ENCODE peak calls at places on chromosomes 5 and 9, in six cellular contexts. L, T, Y, C, Q and E are unnamed samples.

GRCh38 chr5:11384441-11385250 is 519.6 kb downstream of the CTNND2 start:
- DNase-seq in C (no peak), T (no peak), L (no peak), Q (no peak), Y (no peak), E (no peak)

GRCh38 chr9:99373912-99374311 is 151.8 kb downstream of the SEC61B start:
- DNase-seq in T (no peak), L (no peak), C (no peak), Q (no peak), Y (no peak), E (no peak)

GRCh38 chr5:2014058-2014610 is 131.4 kb upstream of the IRX4 start:
- DNase-seq in L (no peak), Y (no peak), C (no peak), Q (no peak), T (no peak), E (no peak)

GRCh38 chr9:78118742-78119473 is 87.3 kb upstream of the GNAQ start:
- DNase-seq in Q (no peak), L (peak), C (no peak), T (no peak), Y (no peak), E (peak)

GRCh38 chr5:59598547-59598874 is 295.0 kb downstream of the PDE4D start:
- DNase-seq in L (no peak), C (peak), Q (no peak), T (no peak), Y (no peak), E (peak)

GRCh38 chr9:75197521-75197920 is 109.2 kb downstream of the OSTF1 start:
- DNase-seq in Q (no peak), L (no peak), C (peak), T (no peak), Y (no peak), E (no peak)

GRCh38 chr5:446066-446725 is 3.2 kb downstream of the EXOC3 start:
- DNase-seq in Y (no peak), Q (no peak), L (no peak), C (no peak), T (no peak), E (no peak)

GRCh38 chr9:34620061-34620994 is at the start of gene DCTN3:
- DNase-seq in Y (peak), L (peak), C (peak), Q (peak), T (peak), E (peak)

GRCh38 chr9:137382728-137383452 is 40.1 kb downstream of the EXD3 start:
- DNase-seq in Q (peak), Y (no peak), C (no peak), T (no peak), L (no peak), E (no peak)

GRCh38 chr5:73444499-73445432 is 3.8 kb downstream of the FOXD1 start:
- DNase-seq in T (no peak), Y (no peak), C (no peak), Q (no peak), L (no peak), E (no peak)

GRCh38 chr5:180291234-180291940 is 496 bp downstream of the MAPK9 start:
- DNase-seq in T (no peak), Y (no peak), C (peak), L (no peak), Q (peak), E (peak)

GRCh38 chr5:43096916-43097315 is 23.8 kb upstream of the ZNF131 start:
- DNase-seq in C (no peak), Y (no peak), T (no peak), Q (no peak), L (no peak), E (no peak)

GRCh38 chr9:105103776-105104175 is 140.7 kb upstream of the SLC44A1 start:
- DNase-seq in T (peak), Q (no peak), L (no peak), C (no peak), Y (no peak), E (no peak)

GRCh38 chr9:107624216-107624948 is 134.8 kb upstream of the KLF4 start:
- DNase-seq in T (peak), Q (no peak), C (no peak), Y (no peak), L (no peak), E (no peak)
- TF ChIP-seq MAX in T (no peak), Q (no peak), C (no peak), Y (no peak), L (no peak), E (no peak)

GRCh38 chr5:93585054-93585751 is 2.2 kb downstream of the NR2F1 start:
- DNase-seq in L (no peak), T (peak), Y (no peak), C (peak), Q (no peak), E (peak)
- TF ChIP-seq MYC in L (no peak), T (no peak), Y (no peak), C (no peak), Q (no peak), E (no peak)

DNA sequence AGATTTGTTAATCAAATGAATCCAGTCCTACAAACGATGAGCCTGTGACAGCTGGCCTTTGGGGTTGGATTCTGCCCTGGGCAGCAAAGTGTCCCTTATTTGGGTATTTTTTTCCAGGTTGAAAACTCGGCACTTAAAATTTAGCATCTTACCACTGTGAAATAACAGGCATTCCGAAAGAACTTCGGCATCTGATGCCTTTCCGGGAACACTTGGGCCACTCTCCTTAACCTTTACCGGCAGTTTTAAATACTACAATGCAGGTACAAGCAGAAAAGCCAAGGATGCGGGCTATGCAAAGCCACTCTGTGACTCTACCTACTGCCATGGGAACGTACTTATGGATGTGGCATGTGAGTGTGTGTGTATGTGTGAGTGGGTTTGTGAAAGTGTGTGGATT is 1.0 kb upstream of the RASGRF2 start:
- DNase-seq in L (no peak), Q (no peak), C (no peak), Y (no peak), T (no peak), E (no peak)
- H3K4me3 ChIP-seq in L (no peak), Q (no peak), C (no peak), Y (no peak), T (no peak), E (no peak)

GRCh38 chr9:120478208-120478607 is 101.8 kb downstream of the CDK5RAP2 start:
- DNase-seq in L (no peak), T (peak), C (no peak), Q (no peak), Y (no peak), E (peak)

GRCh38 chr9:120475341-120475740 is 104.6 kb downstream of the CDK5RAP2 start:
- DNase-seq in L (no peak), Q (no peak), Y (no peak), T (no peak), C (no peak), E (no peak)

GRCh38 chr9:120477534-120478001 is 102.4 kb downstream of the CDK5RAP2 start:
- DNase-seq in Y (peak), Q (peak), T (peak), L (no peak), C (peak), E (peak)

GRCh38 chr9:120473626-120474025 is 106.3 kb downstream of the CDK5RAP2 start:
- DNase-seq in T (no peak), Y (no peak), Q (no peak), L (no peak), C (no peak), E (no peak)

DNA sequence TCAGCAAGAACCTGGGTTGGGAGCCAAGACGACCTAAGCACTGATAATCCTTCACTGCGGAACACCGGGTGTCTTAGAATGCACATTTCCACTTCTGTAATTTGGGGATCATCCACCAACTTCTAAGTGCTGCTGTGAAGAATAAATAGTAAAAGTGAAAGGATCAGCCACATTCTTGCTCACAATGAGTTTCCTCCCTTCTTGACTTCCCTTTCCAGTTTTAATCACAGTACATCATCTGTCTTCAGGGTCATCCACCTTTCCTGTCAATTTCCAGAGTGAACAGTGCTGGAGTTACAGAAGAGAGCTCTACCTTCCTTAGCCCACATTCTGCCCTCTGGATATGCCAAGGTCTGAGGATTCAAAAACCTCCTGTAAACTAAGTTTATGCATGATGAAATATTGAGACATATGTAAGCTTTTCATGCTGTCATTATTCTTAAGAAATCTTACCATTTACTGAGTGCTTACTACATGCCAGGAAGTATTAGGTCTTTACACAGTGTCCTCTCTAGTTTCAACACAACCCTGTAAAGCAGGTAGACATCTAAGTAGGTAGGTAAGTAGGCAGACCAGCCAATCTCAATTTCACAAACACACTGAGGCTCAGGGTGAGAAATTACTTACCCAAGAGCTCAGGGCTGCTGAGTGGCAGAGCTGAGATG is 105.3 kb downstream of the CDK5RAP2 start:
- DNase-seq in C (peak), Y (no peak), T (no peak), L (no peak), Q (no peak), E (no peak)
- TF ChIP-seq MAX in C (no peak), Y (no peak), T (no peak), L (no peak), Q (no peak), E (no peak)

GRCh38 chr5:111129938-111130337 is 37.8 kb downstream of the WDR36 start:
- DNase-seq in T (no peak), Y (no peak), Q (no peak), L (no peak), C (no peak), E (no peak)
- TF ChIP-seq MYC in T (no peak), Y (no peak), Q (no peak), L (no peak), C (no peak), E (no peak)

DNA sequence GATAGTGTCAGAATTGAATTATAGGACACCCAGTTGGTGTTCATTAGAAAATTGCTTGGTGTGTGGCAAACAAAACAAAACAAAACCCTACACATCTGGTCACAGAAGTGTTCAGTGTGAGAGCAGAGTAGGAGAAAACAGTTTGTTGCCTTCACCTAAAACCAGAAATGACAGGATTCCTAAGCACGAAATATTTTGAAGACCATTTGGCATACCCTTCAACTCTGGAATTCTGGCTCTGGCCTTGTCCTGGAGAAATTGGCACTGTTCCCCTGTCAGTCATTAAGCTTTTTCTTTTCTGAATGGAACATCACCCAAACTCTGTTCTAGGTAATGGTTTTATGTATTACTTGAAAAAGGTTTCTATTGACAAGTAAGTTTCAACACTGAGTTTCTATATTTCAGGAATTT is 110.2 kb upstream of the PCA3 start:
- DNase-seq in T (no peak), C (peak), Q (no peak), Y (no peak), L (no peak), E (no peak)
- H3K4me3 ChIP-seq in T (no peak), C (no peak), Q (no peak), Y (no peak), L (no peak), E (no peak)

GRCh38 chr9:108759835-108760234 is 96.0 kb downstream of the ACTL7B start:
- DNase-seq in L (no peak), Y (no peak), T (no peak), Q (no peak), C (no peak), E (no peak)

GRCh38 chr9:108755979-108756378 is 99.8 kb downstream of the ACTL7B start:
- DNase-seq in C (no peak), T (no peak), Y (no peak), L (peak), Q (no peak), E (no peak)

GRCh38 chr9:108759399-108759798 is 96.4 kb downstream of the ACTL7B start:
- DNase-seq in C (no peak), L (no peak), Y (no peak), T (no peak), Q (no peak), E (no peak)

GRCh38 chr9:108760841-108761240 is 94.9 kb downstream of the ACTL7B start:
- DNase-seq in Y (no peak), T (no peak), C (no peak), Q (no peak), L (no peak), E (no peak)

GRCh38 chr9:108756746-108757490 is 98.9 kb downstream of the ACTL7B start:
- DNase-seq in Y (peak), Q (no peak), T (no peak), C (no peak), L (no peak), E (no peak)
- TF ChIP-seq MAX in Y (no peak), Q (no peak), T (no peak), C (no peak), L (no peak), E (no peak)

GRCh38 chr9:33311953-33312352 is 21.6 kb downstream of the NFX1 start:
- DNase-seq in Q (no peak), L (no peak), T (no peak), Y (no peak), C (no peak), E (no peak)
- TF ChIP-seq MYC in Q (no peak), L (no peak), T (no peak), Y (no peak), C (no peak), E (no peak)

GRCh38 chr5:136079195-136079985 is 50.6 kb downstream of the TGFBI start:
- DNase-seq in T (no peak), C (peak), L (no peak), Q (no peak), Y (no peak), E (no peak)

GRCh38 chr5:136080113-136080482 is 51.3 kb downstream of the TGFBI start:
- DNase-seq in L (no peak), Q (no peak), Y (no peak), T (no peak), C (no peak), E (no peak)

GRCh38 chr5:136080483-136081180 is 51.8 kb downstream of the TGFBI start:
- DNase-seq in T (peak), Q (peak), Y (no peak), C (peak), L (peak), E (peak)

GRCh38 chr5:136082390-136083193 is 50.1 kb upstream of the SMAD5 start:
- DNase-seq in T (peak), Q (peak), C (peak), L (no peak), Y (peak), E (peak)

GRCh38 chr5:136081192-136081591 is 51.5 kb upstream of the SMAD5 start:
- DNase-seq in C (no peak), T (no peak), Q (no peak), L (no peak), Y (no peak), E (no peak)
- H3K4me3 ChIP-seq in C (peak), T (peak), Q (no peak), L (peak), Y (no peak), E (no peak)

GRCh38 chr9:109459423-109459822 is 38.7 kb downstream of the PTPN3 start:
- DNase-seq in Y (no peak), Q (no peak), L (no peak), T (no peak), C (no peak), E (no peak)
- TF ChIP-seq MAX in Y (no peak), Q (no peak), L (no peak), T (no peak), C (no peak), E (no peak)